ENCODE peak calls at places on chromosomes 5 and 9, in four cellular contexts. M is fibroblast of the aortic adventitia, A is sigmoid colon, B is fibroblast of pulmonary artery. Y is an unnamed sample.

GRCh38 chr5:58019614-58020013 is 440.3 kb downstream of the PLK2 start:
- DNase-seq in M (peak), A (no peak), B (peak), Y (no peak)

GRCh38 chr5:96509721-96510383 is 76.8 kb upstream of the PCSK1 start:
- DNase-seq in M (peak), A (no peak), B (peak), Y (peak)

GRCh38 chr5:156356238-156356637 is 29.3 kb downstream of the SGCD start:
- DNase-seq in M (peak), A (no peak), B (peak), Y (peak)

GRCh38 chr5:10493884-10494283 is 52.2 kb downstream of the ROPN1L start:
- DNase-seq in M (no peak), A (no peak), B (no peak), Y (no peak)

GRCh38 chr5:57175586-57175985 is 1.7 kb downstream of the GPBP1 start:
- DNase-seq in M (peak), A (no peak), B (no peak), Y (peak)

GRCh38 chr5:32346869-32347268 is 34.1 kb upstream of the MTMR12 start:
- DNase-seq in M (no peak), A (no peak), B (no peak), Y (no peak)

GRCh38 chr9:71766663-71767062 is 1.6 kb downstream of the CEMIP2 start:
- DNase-seq in M (no peak), A (no peak), B (no peak), Y (peak)

GRCh38 chr5:68848086-68848485 is 245.7 kb upstream of the SLC30A5 start:
- DNase-seq in M (no peak), A (no peak), B (peak), Y (peak)

GRCh38 chr9:18596920-18597319 is 123.0 kb downstream of the ADAMTSL1 start:
- DNase-seq in M (peak), A (no peak), B (peak), Y (peak)

GRCh38 chr5:52864376-52864775 is 76.7 kb downstream of the ITGA1 start:
- DNase-seq in M (peak), A (no peak), B (peak), Y (peak)

GRCh38 chr5:130425405-130425804 is 521.1 kb downstream of the CHSY3 start:
- DNase-seq in M (no peak), A (no peak), B (peak), Y (no peak)

GRCh38 chr9:96505316-96505991 is 55.5 kb downstream of the HABP4 start:
- DNase-seq in M (peak), A (no peak), B (no peak), Y (no peak)

GRCh38 chr9:129712595-129713524 is 40.0 kb downstream of the PTGES start:
- DNase-seq in M (peak), A (no peak), B (peak), Y (no peak)

GRCh38 chr9:133342083-133342406 is 5.9 kb downstream of the MED22 start:
- DNase-seq in M (no peak), A (no peak), B (no peak), Y (no peak)
- TF ChIP-seq CTCF in M (peak), A (no peak), B (peak), Y (peak)

GRCh38 chr5:132459983-132460834 is 30.4 kb downstream of the IRF1 start:
- DNase-seq in M (no peak), A (peak), B (no peak), Y (no peak)
- TF ChIP-seq CTCF in M (peak), A (no peak), B (no peak), Y (peak)

DNA sequence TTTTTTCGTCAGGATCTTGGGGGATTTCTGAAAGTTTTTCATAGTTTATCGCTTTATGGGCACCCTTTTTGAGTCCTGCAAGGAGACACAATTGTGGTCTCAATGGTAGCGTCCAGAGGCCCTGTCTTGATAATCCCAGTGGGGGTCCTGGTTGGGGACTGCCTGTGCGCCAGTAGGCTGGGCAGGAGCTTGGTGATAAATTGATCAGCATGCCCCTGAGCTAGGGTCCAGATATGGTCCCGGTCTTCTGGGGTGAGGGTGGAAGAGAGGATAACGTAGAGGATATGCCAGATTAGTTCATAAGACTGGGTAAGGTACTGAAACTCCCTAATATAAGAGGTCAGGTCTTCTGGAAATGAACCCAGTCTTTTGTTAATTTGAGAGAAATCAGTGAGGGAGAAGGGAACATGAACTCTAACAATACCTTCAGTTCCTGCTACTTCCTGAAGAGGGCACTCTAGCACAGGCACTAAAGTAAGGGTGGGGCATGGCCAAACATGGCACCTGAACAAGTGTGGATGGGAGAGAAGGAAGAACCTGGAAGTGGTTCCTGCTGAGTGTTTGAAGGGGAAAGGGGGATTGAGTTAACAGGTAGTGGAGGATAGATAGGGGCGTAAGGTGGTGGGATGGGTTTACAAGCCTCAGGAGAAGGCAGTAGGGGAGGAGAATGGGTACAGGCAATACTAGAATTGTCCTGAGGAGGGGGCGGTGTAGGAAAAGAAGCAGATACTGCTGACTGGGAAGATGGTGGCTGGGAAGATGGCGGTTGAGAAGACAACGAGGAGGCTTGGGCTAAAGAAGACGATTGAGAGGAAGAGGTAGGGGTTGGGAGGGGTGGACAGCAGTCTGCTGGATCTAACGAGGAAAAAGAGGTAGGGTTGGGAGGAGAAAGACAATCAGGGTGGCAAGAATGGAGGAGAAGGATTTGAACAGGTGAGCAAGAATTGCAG is 33.8 kb upstream of the ANXA2R start:
- DNase-seq in M (peak), A (no peak), B (peak), Y (peak)
- TF ChIP-seq CTCF in M (peak), A (no peak), B (peak), Y (peak)

DNA sequence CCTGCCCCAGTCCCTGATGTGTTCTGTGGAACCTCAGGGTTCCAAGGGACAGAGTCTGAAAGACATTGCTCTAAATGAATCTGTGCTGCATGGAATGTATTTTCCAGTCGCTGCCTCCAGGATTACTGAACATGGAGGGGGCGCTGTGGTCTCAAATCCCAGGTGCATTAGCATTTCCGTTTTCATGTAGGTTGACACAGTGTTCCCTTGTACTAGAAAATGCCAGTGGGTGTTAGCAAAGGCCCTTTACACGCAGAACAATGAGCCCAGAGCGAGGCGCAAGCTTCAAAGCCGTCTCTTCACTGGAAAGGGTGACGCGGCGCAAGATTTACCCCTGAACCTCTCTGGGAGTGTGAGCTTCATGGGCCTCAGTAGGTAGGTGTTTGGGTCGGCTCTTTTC is 308.3 kb downstream of the SLIT3 start:
- DNase-seq in M (no peak), A (no peak), B (no peak), Y (no peak)
- TF ChIP-seq CTCF in M (no peak), A (no peak), B (peak), Y (no peak)

GRCh38 chr9:32581512-32582143 is 8.7 kb upstream of the NDUFB6 start:
- DNase-seq in M (peak), A (no peak), B (peak), Y (peak)
- TF ChIP-seq CTCF in M (peak), A (no peak), B (peak), Y (peak)

GRCh38 chr5:111461261-111461671 is 51.1 kb downstream of the STARD4 start:
- DNase-seq in M (peak), A (no peak), B (peak), Y (no peak)
- TF ChIP-seq CTCF in M (peak), A (no peak), B (peak), Y (no peak)

DNA sequence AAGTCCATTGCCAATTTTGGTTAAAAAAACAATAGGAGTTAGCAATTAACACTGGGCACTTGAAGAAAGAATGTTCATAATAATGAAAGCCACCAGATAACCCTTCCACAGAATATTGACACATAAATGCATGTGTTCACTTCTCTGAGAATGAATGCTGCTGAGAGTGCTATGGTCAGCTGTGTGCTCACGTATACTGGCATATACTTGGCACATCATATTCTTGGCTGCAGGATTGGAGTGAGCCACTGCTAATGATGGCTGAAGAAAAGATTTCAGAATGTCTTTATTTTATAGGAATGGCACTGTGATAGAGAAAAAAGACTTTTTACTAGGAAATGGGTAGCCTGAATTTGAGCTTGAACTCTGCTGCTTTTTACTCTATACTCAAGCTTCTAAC is 46.0 kb upstream of the SMARCA2 start:
- DNase-seq in M (no peak), A (no peak), B (no peak), Y (no peak)
- TF ChIP-seq CTCF in M (no peak), A (no peak), B (no peak), Y (no peak)